ENCODE peak calls at places on chromosomes 5 and 9, in six cellular contexts. P is AG04449, A is GM20000, T is uterus, W is WTC11, K is fibroblast of lung. O is an unnamed sample.

GRCh38 chr9:135463140-135463539 is 16.4 kb upstream of the PPP1R26 start:
- DNase-seq in P (no peak), A (no peak), T (no peak), W (no peak), K (peak; percentile 36), O (no peak)

GRCh38 chr5:30866142-30866541 is 327.3 kb upstream of the CDH6 start:
- DNase-seq in P (no peak), A (no peak), T (no peak), W (no peak), K (peak; percentile 3), O (no peak)

GRCh38 chr5:142324377-142324870 is 397 bp downstream of the SPRY4 start:
- DNase-seq in P (no peak), A (peak; percentile 54), T (no peak), W (no peak), K (no peak), O (no peak)

GRCh38 chr9:133129001-133129799 is 8.2 kb upstream of the RALGDS start:
- DNase-seq in P (no peak), A (no peak), T (no peak), W (no peak), K (no peak), O (no peak)

GRCh38 chr5:61048534-61048933 is 103.5 kb downstream of the NDUFAF2 start:
- DNase-seq in P (peak; percentile 37), A (no peak), T (no peak), W (no peak), K (peak; percentile 54), O (no peak)

GRCh38 chr9:100595391-100596199 is 17.7 kb downstream of the CAVIN4 start:
- DNase-seq in P (no peak), A (peak; percentile 53), T (no peak), W (no peak), K (peak; percentile 71), O (peak; percentile 50)

GRCh38 chr5:55232194-55232984 is 1.0 kb downstream of the CCNO start:
- DNase-seq in P (no peak), A (peak; percentile 32), T (no peak), W (peak; percentile 72), K (no peak), O (peak; percentile 16)

GRCh38 chr5:109936996-109937395 is 247.3 kb downstream of the MAN2A1 start:
- DNase-seq in P (no peak), A (peak; percentile 5), T (no peak), W (no peak), K (no peak), O (no peak)

GRCh38 chr5:6408627-6409446 is 30.5 kb upstream of the MED10 start:
- DNase-seq in P (no peak), A (no peak), T (no peak), W (no peak), K (no peak), O (no peak)

GRCh38 chr5:112159435-112159834 is 259.6 kb downstream of the EPB41L4A start:
- DNase-seq in P (no peak), A (no peak), T (peak; percentile 50), W (no peak), K (peak; percentile 90), O (no peak)

GRCh38 chr5:95731571-95732554 is 727 bp downstream of the RHOBTB3 start:
- DNase-seq in P (no peak), A (peak; percentile 37), T (peak; percentile 49), W (peak; percentile 65), K (peak; percentile 64), O (peak; percentile 59)

GRCh38 chr5:171585981-171586380 is 166.5 kb downstream of the FGF18 start:
- DNase-seq in P (no peak), A (no peak), T (no peak), W (no peak), K (no peak), O (no peak)

GRCh38 chr5:44388504-44389409 is 463 bp downstream of the FGF10 start:
- DNase-seq in P (no peak), A (no peak), T (peak; percentile 17), W (peak; percentile 28), K (peak; percentile 47), O (peak; percentile 18)

GRCh38 chr5:96440185-96440538 is 7.1 kb upstream of the PCSK1 start:
- DNase-seq in P (no peak), A (no peak), T (no peak), W (no peak), K (no peak), O (no peak)

GRCh38 chr5:16713386-16713928 is 96.7 kb upstream of the RETREG1 start:
- DNase-seq in P (no peak), A (no peak), T (no peak), W (peak; percentile 53), K (peak; percentile 70), O (peak; percentile 62)

GRCh38 chr5:76403963-76404693 is 1.0 kb downstream of the IQGAP2 start:
- DNase-seq in P (no peak), A (peak; percentile 66), T (peak; percentile 14), W (no peak), K (no peak), O (no peak)

GRCh38 chr5:139188558-139189270 is 9.5 kb downstream of the SIL1 start:
- DNase-seq in P (no peak), A (no peak), T (no peak), W (no peak), K (no peak), O (no peak)

GRCh38 chr9:123923884-123924283 is 6.0 kb downstream of the DENND1A start:
- DNase-seq in P (no peak), A (no peak), T (no peak), W (no peak), K (no peak), O (no peak)

GRCh38 chr5:81755320-81755719 is 4.4 kb upstream of the SSBP2 start:
- DNase-seq in P (peak; percentile 75), A (no peak), T (peak; percentile 57), W (peak; percentile 22), K (peak; percentile 79), O (no peak)

GRCh38 chr9:30519756-30520155 is 1864.7 kb upstream of the ACO1 start:
- DNase-seq in P (no peak), A (no peak), T (no peak), W (no peak), K (no peak), O (no peak)

GRCh38 chr5:174610968-174611367 is 113.4 kb upstream of the MSX2 start:
- DNase-seq in P (no peak), A (no peak), T (no peak), W (no peak), K (peak; percentile 81), O (no peak)

GRCh38 chr5:109649371-109649770 is 40.4 kb upstream of the MAN2A1 start:
- DNase-seq in P (no peak), A (no peak), T (no peak), W (no peak), K (no peak), O (no peak)

GRCh38 chr9:73079326-73079725 is 72.3 kb upstream of the ANXA1 start:
- DNase-seq in P (no peak), A (no peak), T (no peak), W (no peak), K (no peak), O (no peak)
- TF ChIP-seq CTCF in P (no peak), A (no peak), T (no peak), W (no peak), K (no peak), O (no peak)

GRCh38 chr5:32339878-32340277 is 27.1 kb upstream of the MTMR12 start:
- DNase-seq in P (no peak), A (no peak), T (no peak), W (no peak), K (no peak), O (no peak)
- TF ChIP-seq CTCF in P (no peak), A (no peak), T (no peak), W (no peak), K (no peak), O (no peak)

GRCh38 chr9:93591706-93592388 is 15.5 kb downstream of the PHF2 start:
- DNase-seq in P (no peak), A (no peak), T (no peak), W (no peak), K (no peak), O (no peak)

GRCh38 chr9:93594041-93594756 is 17.8 kb downstream of the PHF2 start:
- DNase-seq in P (no peak), A (no peak), T (no peak), W (no peak), K (no peak), O (no peak)

GRCh38 chr9:93591301-93591700 is 14.9 kb downstream of the PHF2 start:
- DNase-seq in P (no peak), A (no peak), T (no peak), W (no peak), K (no peak), O (no peak)

GRCh38 chr9:93593144-93593655 is 16.8 kb downstream of the PHF2 start:
- DNase-seq in P (no peak), A (no peak), T (no peak), W (no peak), K (no peak), O (no peak)

GRCh38 chr9:93592389-93593021 is 16.1 kb downstream of the PHF2 start:
- DNase-seq in P (no peak), A (no peak), T (no peak), W (peak; percentile 59), K (no peak), O (no peak)
- TF ChIP-seq CTCF in P (no peak), A (no peak), T (no peak), W (peak; percentile 20), K (no peak), O (peak; percentile 30)

GRCh38 chr9:69223605-69224004 is 49.5 kb downstream of the TJP2 start:
- DNase-seq in P (peak; percentile 38), A (peak; percentile 52), T (no peak), W (peak; percentile 69), K (peak; percentile 57), O (peak; percentile 41)
- TF ChIP-seq CTCF in P (peak; percentile 82), A (peak; percentile 29), T (peak; percentile 36), W (peak; percentile 59), K (peak; percentile 80), O (peak; percentile 80)

DNA sequence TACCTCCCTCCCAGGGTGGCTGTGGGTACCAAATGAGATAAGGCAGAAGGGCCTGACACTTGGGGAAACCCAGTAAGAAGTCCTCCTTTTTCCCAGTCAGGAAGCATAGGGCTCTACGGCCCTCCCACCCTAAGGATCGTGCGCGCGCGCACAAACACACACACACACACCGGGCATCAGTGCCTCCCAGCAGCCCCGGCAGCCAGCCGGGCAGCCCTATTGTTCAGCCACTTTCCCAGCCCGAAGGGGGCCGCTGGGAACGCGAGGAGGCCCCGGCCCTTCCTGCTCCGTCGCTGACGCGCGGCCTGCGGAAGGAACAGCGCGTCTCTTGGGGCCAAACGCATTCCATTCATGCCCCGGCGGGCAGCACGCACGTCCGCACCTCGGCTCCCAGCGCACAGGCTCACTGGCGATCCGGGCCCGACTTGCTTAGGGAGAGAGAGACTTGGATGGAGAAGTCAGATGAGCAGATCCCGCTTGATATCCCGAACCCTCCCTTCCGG is 22.6 kb downstream of the DUSP1 start:
- DNase-seq in P (no peak), A (no peak), T (peak; percentile 66), W (peak; percentile 67), K (peak; percentile 65), O (no peak)
- TF ChIP-seq CTCF in P (no peak), A (no peak), T (no peak), W (no peak), K (no peak), O (no peak)

DNA sequence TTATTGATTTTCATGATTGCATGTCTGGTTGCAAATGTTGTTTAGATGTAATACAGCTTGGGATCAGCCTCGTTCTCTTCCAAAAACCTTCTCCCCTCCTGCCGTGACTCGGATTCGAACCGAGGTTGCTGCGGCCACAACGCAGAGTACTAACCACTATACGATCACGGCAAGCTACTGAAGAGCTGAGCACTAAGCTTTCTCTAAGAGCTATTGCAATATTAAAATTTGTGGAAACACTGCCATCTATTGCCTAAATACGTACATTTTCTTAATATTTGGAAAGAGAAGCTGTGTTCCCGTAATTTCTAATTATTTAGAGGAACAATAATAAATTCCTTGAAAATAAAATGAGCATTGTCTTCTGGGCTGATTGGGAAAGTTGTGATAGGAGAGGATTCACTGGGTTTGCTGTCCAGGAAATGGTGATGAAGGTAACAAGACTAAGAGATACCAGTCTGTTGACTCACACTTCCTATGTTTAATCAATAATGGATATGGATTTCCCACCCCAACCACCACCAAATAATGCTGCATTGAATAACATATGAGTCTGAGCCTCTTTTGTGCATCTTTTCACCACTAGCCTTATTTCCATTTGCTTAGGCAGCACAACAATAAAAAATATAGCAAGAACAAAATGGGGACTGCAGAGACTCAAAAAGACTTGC is 120.0 kb upstream of the NFIB start:
- DNase-seq in P (no peak), A (no peak), T (peak; percentile 44), W (no peak), K (peak; percentile 90), O (no peak)
- TF ChIP-seq CTCF in P (no peak), A (no peak), T (no peak), W (no peak), K (peak; percentile 16), O (peak; percentile 63)

O was measured in neural crest cell.